ENCODE peak calls at places on chromosomes 16 and 17, in nine cellular contexts. One of them, this sample, is unnamed.

GRCh38 chr16:89194340-89195311 is 5.7 kb downstream of the SLC22A31 start:
- DNase-seq in thoracic aorta: no peak
- DNase-seq in tibial nerve: no peak
- DNase-seq in H9: peak; percentile 26
- DNase-seq in brain microvascular endothelial cell: no peak
- DNase-seq in sigmoid colon: no peak
- DNase-seq in mucosa of descending colon: peak; percentile 19
- DNase-seq in nephron progenitor cell: no peak
- DNase-seq in fibroblast of mammary gland: no peak
- DNase-seq in this sample: no peak

GRCh38 chr16:26795184-26795583 is 271.5 kb upstream of the C16orf82 start:
- DNase-seq in brain microvascular endothelial cell: no peak
- DNase-seq in mucosa of descending colon: no peak
- DNase-seq in fibroblast of mammary gland: no peak
- DNase-seq in thoracic aorta: no peak
- DNase-seq in sigmoid colon: no peak
- DNase-seq in H9: peak; percentile 42
- DNase-seq in nephron progenitor cell: no peak
- DNase-seq in tibial nerve: no peak
- DNase-seq in this sample: no peak

GRCh38 chr16:84597518-84598390 is 20.1 kb downstream of the COTL1 start:
- DNase-seq in fibroblast of mammary gland: no peak
- DNase-seq in H9: no peak
- DNase-seq in tibial nerve: no peak
- DNase-seq in brain microvascular endothelial cell: no peak
- DNase-seq in thoracic aorta: no peak
- DNase-seq in nephron progenitor cell: no peak
- DNase-seq in sigmoid colon: no peak
- DNase-seq in mucosa of descending colon: no peak
- DNase-seq in this sample: no peak

GRCh38 chr16:23113185-23113584 is 36.1 kb downstream of the USP31 start:
- DNase-seq in H9: no peak
- DNase-seq in thoracic aorta: no peak
- DNase-seq in mucosa of descending colon: no peak
- DNase-seq in tibial nerve: no peak
- DNase-seq in nephron progenitor cell: no peak
- DNase-seq in sigmoid colon: no peak
- DNase-seq in fibroblast of mammary gland: no peak
- DNase-seq in brain microvascular endothelial cell: no peak
- DNase-seq in this sample: no peak

GRCh38 chr16:27475561-27475960 is 73.6 kb downstream of the IL21R start:
- DNase-seq in mucosa of descending colon: no peak
- DNase-seq in brain microvascular endothelial cell: peak; percentile 89
- DNase-seq in H9: no peak
- DNase-seq in fibroblast of mammary gland: peak; percentile 84
- DNase-seq in nephron progenitor cell: no peak
- DNase-seq in thoracic aorta: no peak
- DNase-seq in tibial nerve: no peak
- DNase-seq in sigmoid colon: no peak
- DNase-seq in this sample: no peak

GRCh38 chr17:47810200-47810821 is 11.3 kb downstream of the OSBPL7 start:
- DNase-seq in mucosa of descending colon: peak; percentile 87
- DNase-seq in H9: peak; percentile 73
- DNase-seq in thoracic aorta: no peak
- DNase-seq in sigmoid colon: peak; percentile 63
- DNase-seq in tibial nerve: no peak
- DNase-seq in fibroblast of mammary gland: peak; percentile 94
- DNase-seq in brain microvascular endothelial cell: peak; percentile 94
- DNase-seq in nephron progenitor cell: peak; percentile 41
- DNase-seq in this sample: peak; percentile 61

GRCh38 chr16:24771132-24771778 is 41.8 kb downstream of the TNRC6A start:
- DNase-seq in mucosa of descending colon: no peak
- DNase-seq in fibroblast of mammary gland: peak; percentile 60
- DNase-seq in tibial nerve: no peak
- DNase-seq in thoracic aorta: no peak
- DNase-seq in H9: no peak
- DNase-seq in sigmoid colon: no peak
- DNase-seq in nephron progenitor cell: no peak
- DNase-seq in brain microvascular endothelial cell: peak; percentile 59
- DNase-seq in this sample: no peak

GRCh38 chr17:40480501-40481003 is 20.9 kb downstream of the TNS4 start:
- DNase-seq in H9: peak; percentile 76
- DNase-seq in brain microvascular endothelial cell: no peak
- DNase-seq in sigmoid colon: no peak
- DNase-seq in thoracic aorta: no peak
- DNase-seq in tibial nerve: no peak
- DNase-seq in mucosa of descending colon: peak; percentile 68
- DNase-seq in nephron progenitor cell: no peak
- DNase-seq in fibroblast of mammary gland: no peak
- DNase-seq in this sample: no peak

GRCh38 chr16:21647562-21648164 is 4.7 kb downstream of the IGSF6 start:
- DNase-seq in sigmoid colon: no peak
- DNase-seq in H9: no peak
- DNase-seq in fibroblast of mammary gland: no peak
- DNase-seq in tibial nerve: no peak
- DNase-seq in mucosa of descending colon: no peak
- DNase-seq in thoracic aorta: no peak
- DNase-seq in brain microvascular endothelial cell: no peak
- DNase-seq in nephron progenitor cell: no peak
- DNase-seq in this sample: no peak

GRCh38 chr17:69810326-69811035 is 264.5 kb upstream of the KCNJ16 start:
- DNase-seq in H9: no peak
- DNase-seq in mucosa of descending colon: no peak
- DNase-seq in nephron progenitor cell: no peak
- DNase-seq in sigmoid colon: no peak
- DNase-seq in thoracic aorta: no peak
- DNase-seq in fibroblast of mammary gland: no peak
- DNase-seq in tibial nerve: no peak
- DNase-seq in brain microvascular endothelial cell: no peak
- DNase-seq in this sample: no peak

GRCh38 chr17:44987194-44987882 is 19.2 kb upstream of the C1QL1 start:
- DNase-seq in fibroblast of mammary gland: no peak
- DNase-seq in sigmoid colon: no peak
- DNase-seq in brain microvascular endothelial cell: no peak
- DNase-seq in nephron progenitor cell: peak; percentile 68
- DNase-seq in mucosa of descending colon: no peak
- DNase-seq in tibial nerve: no peak
- DNase-seq in thoracic aorta: no peak
- DNase-seq in H9: peak; percentile 90
- DNase-seq in this sample: no peak

GRCh38 chr17:10327640-10328039 is 45.2 kb downstream of the MYH13 start:
- DNase-seq in mucosa of descending colon: peak; percentile 84
- DNase-seq in tibial nerve: peak; percentile 96
- DNase-seq in nephron progenitor cell: peak; percentile 92
- DNase-seq in thoracic aorta: peak; percentile 19
- DNase-seq in brain microvascular endothelial cell: peak; percentile 67
- DNase-seq in H9: peak; percentile 91
- DNase-seq in fibroblast of mammary gland: peak; percentile 82
- DNase-seq in sigmoid colon: peak; percentile 86
- DNase-seq in this sample: peak; percentile 89

GRCh38 chr17:27956601-27957445 is 63.7 kb upstream of the LYRM9 start:
- DNase-seq in brain microvascular endothelial cell: no peak
- DNase-seq in tibial nerve: no peak
- DNase-seq in fibroblast of mammary gland: peak; percentile 8
- DNase-seq in mucosa of descending colon: no peak
- DNase-seq in sigmoid colon: no peak
- DNase-seq in nephron progenitor cell: peak; percentile 16
- DNase-seq in thoracic aorta: no peak
- DNase-seq in H9: no peak
- DNase-seq in this sample: no peak

GRCh38 chr16:709651-710499 is 4.3 kb upstream of the FBXL16 start:
- DNase-seq in sigmoid colon: no peak
- DNase-seq in mucosa of descending colon: no peak
- DNase-seq in H9: peak; percentile 50
- DNase-seq in thoracic aorta: no peak
- DNase-seq in brain microvascular endothelial cell: peak; percentile 96
- DNase-seq in nephron progenitor cell: peak; percentile 80
- DNase-seq in tibial nerve: no peak
- DNase-seq in fibroblast of mammary gland: peak; percentile 84
- DNase-seq in this sample: no peak

DNA sequence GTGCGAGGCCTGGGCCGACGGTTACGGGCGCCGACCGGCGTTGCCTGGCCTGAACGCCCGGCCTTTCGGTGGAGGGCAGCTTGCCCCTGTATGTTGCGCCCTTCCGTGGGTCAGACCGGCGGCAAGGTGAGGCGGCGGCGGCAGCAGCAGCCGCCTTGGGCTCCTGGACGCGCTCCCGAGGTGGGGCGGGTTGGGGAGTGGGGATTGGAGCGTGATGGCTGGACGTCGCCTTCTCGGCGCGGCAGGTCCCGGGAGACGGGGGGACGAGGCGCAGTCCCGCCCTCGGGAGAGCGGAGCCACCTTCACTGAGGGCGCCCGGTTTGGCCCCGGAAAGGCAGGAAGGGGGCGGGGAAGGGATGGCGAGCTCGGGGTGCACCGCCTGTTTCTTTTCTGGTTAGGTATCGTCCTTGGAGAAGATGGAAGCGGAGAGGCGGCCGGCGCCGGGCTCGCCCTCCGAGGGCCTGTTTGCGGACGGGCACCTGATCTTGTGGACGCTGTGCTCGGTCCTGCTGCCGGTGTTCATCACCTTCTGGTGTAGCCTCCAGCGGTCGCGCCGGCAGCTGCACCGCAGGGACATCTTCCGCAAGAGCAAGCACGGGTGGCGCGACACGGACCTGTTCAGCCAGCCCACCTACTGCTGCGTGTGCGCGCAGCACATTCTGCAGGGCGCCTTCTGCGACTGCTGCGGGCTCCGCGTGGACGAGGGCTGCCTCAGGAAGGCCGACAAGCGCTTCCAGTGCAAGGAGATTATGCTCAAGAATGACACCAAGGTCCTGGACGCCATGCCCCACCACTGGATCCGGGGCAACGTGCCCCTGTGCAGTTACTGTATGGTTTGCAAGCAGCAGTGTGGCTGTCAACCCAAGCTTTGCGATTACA is 668 bp downstream of the DGKE start:
- DNase-seq in fibroblast of mammary gland: no peak
- DNase-seq in mucosa of descending colon: peak; percentile 80
- DNase-seq in sigmoid colon: peak; percentile 76
- DNase-seq in brain microvascular endothelial cell: no peak
- DNase-seq in nephron progenitor cell: peak; percentile 64
- DNase-seq in H9: peak; percentile 80
- DNase-seq in tibial nerve: peak; percentile 17
- DNase-seq in thoracic aorta: no peak
- DNase-seq in this sample: peak; percentile 65
- TF ChIP-seq CTCF in fibroblast of mammary gland: no peak
- TF ChIP-seq CTCF in mucosa of descending colon: peak; percentile 25
- TF ChIP-seq CTCF in sigmoid colon: no peak
- TF ChIP-seq CTCF in brain microvascular endothelial cell: peak; percentile 25
- TF ChIP-seq CTCF in nephron progenitor cell: peak; percentile 14
- TF ChIP-seq CTCF in H9: peak; percentile 29
- TF ChIP-seq CTCF in tibial nerve: no peak
- TF ChIP-seq CTCF in thoracic aorta: no peak
- TF ChIP-seq CTCF in this sample: no peak

DNA sequence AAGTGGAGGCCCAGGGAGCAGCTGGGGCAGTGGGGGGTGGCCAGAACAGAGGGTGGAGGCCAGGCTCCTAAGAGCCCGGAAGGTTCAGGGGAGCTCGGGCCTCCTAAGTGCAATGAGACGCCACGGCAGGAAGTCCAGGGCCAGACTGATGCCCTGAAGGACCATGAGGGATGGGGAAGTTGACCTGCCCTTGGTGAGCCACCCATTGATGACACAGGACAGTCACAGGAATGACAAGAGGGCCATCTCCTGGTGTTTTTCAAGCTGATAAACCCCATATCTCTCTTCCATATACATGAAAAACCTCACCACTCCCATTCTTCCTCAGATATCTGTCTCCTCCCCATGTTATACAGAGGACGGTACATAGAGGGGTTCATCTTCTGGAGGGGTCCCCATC is 5.8 kb upstream of the MRPL58 start:
- DNase-seq in tibial nerve: no peak
- DNase-seq in H9: no peak
- DNase-seq in nephron progenitor cell: no peak
- DNase-seq in brain microvascular endothelial cell: no peak
- DNase-seq in mucosa of descending colon: no peak
- DNase-seq in thoracic aorta: no peak
- DNase-seq in sigmoid colon: no peak
- DNase-seq in fibroblast of mammary gland: no peak
- DNase-seq in this sample: no peak
- TF ChIP-seq CTCF in tibial nerve: no peak
- TF ChIP-seq CTCF in H9: no peak
- TF ChIP-seq CTCF in nephron progenitor cell: no peak
- TF ChIP-seq CTCF in brain microvascular endothelial cell: no peak
- TF ChIP-seq CTCF in mucosa of descending colon: no peak
- TF ChIP-seq CTCF in thoracic aorta: no peak
- TF ChIP-seq CTCF in sigmoid colon: no peak
- TF ChIP-seq CTCF in fibroblast of mammary gland: no peak
- TF ChIP-seq CTCF in this sample: no peak

DNA sequence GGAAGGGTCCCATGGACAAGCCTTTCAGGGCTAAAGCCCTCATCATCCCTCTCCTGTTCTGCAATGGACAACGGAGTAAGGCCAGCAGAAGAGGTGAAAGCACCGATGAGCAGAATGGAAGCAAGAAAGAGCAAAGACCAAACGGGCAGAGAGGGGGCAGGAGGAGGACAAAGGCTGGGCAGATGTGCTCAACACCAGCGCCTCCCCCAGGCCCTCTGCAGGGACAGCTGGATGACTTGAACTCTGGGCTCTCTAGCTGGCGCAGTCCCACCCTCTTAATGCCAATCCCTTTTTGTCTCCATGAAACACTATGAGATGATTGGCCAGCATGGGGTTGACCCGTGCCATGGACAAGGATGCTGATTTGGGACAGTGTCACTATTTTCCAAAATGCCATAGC is 22.0 kb downstream of the ACLY start:
- DNase-seq in thoracic aorta: no peak
- DNase-seq in sigmoid colon: no peak
- DNase-seq in mucosa of descending colon: no peak
- DNase-seq in tibial nerve: no peak
- DNase-seq in H9: no peak
- DNase-seq in nephron progenitor cell: no peak
- DNase-seq in fibroblast of mammary gland: no peak
- DNase-seq in brain microvascular endothelial cell: no peak
- DNase-seq in this sample: no peak
- TF ChIP-seq CTCF in thoracic aorta: no peak
- TF ChIP-seq CTCF in sigmoid colon: no peak
- TF ChIP-seq CTCF in mucosa of descending colon: no peak
- TF ChIP-seq CTCF in tibial nerve: no peak
- TF ChIP-seq CTCF in H9: peak; percentile 31
- TF ChIP-seq CTCF in nephron progenitor cell: no peak
- TF ChIP-seq CTCF in fibroblast of mammary gland: no peak
- TF ChIP-seq CTCF in brain microvascular endothelial cell: peak; percentile 17
- TF ChIP-seq CTCF in this sample: no peak

DNA sequence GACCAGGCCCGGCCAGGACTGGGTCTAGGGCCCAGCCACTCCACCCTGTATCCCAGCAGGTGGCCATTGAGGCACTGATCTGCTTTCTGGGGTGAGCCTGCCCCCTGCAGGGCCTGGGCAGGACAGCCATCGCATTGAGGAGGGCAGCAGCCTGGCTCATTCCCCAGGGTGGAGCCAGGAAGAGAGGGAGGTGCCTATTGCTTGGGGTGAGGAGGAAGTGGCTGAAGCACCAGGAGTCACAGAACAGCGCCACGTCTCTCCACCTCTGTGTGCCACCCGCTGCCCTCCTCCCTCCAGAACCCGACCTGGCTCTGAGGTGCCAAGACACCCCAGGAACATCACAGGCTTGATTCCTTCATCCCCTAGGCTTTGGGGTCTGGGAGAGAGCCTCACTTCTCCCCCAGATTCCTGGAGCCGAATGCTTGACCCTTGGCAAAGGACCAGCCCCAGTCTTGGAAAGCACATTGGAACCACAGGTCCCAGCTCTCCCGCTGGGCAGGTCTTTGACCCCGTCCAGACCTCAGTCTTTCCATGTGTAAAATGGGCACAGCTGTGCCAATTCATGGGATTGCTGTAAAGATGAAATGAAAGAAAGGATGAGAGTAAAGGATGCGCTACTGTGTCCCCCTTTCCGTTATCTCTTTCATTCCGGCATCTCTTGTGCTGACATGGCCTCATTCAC is 7.2 kb upstream of the KRT36 start:
- DNase-seq in thoracic aorta: no peak
- DNase-seq in tibial nerve: peak; percentile 32
- DNase-seq in brain microvascular endothelial cell: peak; percentile 83
- DNase-seq in fibroblast of mammary gland: peak; percentile 80
- DNase-seq in nephron progenitor cell: peak; percentile 63
- DNase-seq in sigmoid colon: no peak
- DNase-seq in mucosa of descending colon: peak; percentile 90
- DNase-seq in H9: peak; percentile 96
- DNase-seq in this sample: peak; percentile 85
- TF ChIP-seq CTCF in thoracic aorta: peak; percentile 29
- TF ChIP-seq CTCF in tibial nerve: peak; percentile 27
- TF ChIP-seq CTCF in brain microvascular endothelial cell: peak; percentile 95
- TF ChIP-seq CTCF in fibroblast of mammary gland: peak; percentile 84
- TF ChIP-seq CTCF in nephron progenitor cell: peak; percentile 61
- TF ChIP-seq CTCF in sigmoid colon: peak; percentile 59
- TF ChIP-seq CTCF in mucosa of descending colon: peak; percentile 62
- TF ChIP-seq CTCF in H9: peak; percentile 84
- TF ChIP-seq CTCF in this sample: peak; percentile 79